ENCODE peak calls at places on chromosomes 7 and 10, in five cellular contexts. M, G, L, N and I are unnamed samples.
A peak's percentile ranks its signal among the peaks of the same experiment; 100 is the strongest.

GRCh38 chr7:141617280-141617679 is 66.1 kb downstream of the AGK start:
- DNase-seq in G (no peak), N (no peak), M (no peak), L (no peak), I (no peak)

GRCh38 chr10:43921478-43921877 is 272.8 kb upstream of the ZNF32 start:
- DNase-seq in G (no peak), M (no peak), N (no peak), L (no peak), I (no peak)

GRCh38 chr10:64430690-64431323 is 909.6 kb downstream of the REEP3 start:
- DNase-seq in N (peak; percentile 32), L (no peak), G (no peak), M (peak; percentile 51), I (peak; percentile 86)

GRCh38 chr7:53812135-53812534 is 730.0 kb upstream of the VSTM2A start:
- DNase-seq in N (no peak), G (no peak), M (no peak), L (no peak), I (no peak)

GRCh38 chr10:28248092-28248491 is 54.8 kb downstream of the MPP7 start:
- DNase-seq in N (no peak), M (no peak), G (peak; percentile 67), L (no peak), I (no peak)

GRCh38 chr10:6953131-6953834 is 373.2 kb upstream of the PRKCQ start:
- DNase-seq in M (no peak), L (no peak), N (no peak), G (no peak), I (no peak)

GRCh38 chr10:44310762-44311562 is 73.9 kb downstream of the CXCL12 start:
- DNase-seq in L (peak; percentile 94), M (peak; percentile 80), N (peak; percentile 54), G (peak; percentile 68), I (peak; percentile 73)

GRCh38 chr10:71598673-71599072 is 120.9 kb downstream of the C10orf105 start:
- DNase-seq in G (no peak), L (peak; percentile 95), N (no peak), M (no peak), I (no peak)

GRCh38 chr10:43208147-43209063 is 58.5 kb downstream of the RASGEF1A start:
- DNase-seq in L (peak; percentile 67), N (no peak), G (no peak), M (peak; percentile 3), I (peak; percentile 7)

GRCh38 chr7:115561341-115562110 is 469.0 kb downstream of the TFEC start:
- DNase-seq in G (peak; percentile 94), M (no peak), N (no peak), L (no peak), I (no peak)

GRCh38 chr10:79162861-79163662 is 94.3 kb downstream of the ZMIZ1 start:
- DNase-seq in G (no peak), N (no peak), M (no peak), L (no peak), I (peak; percentile 48)

GRCh38 chr7:99469381-99470065 is 3.2 kb upstream of the ZNF789 start:
- DNase-seq in G (no peak), L (no peak), N (no peak), M (no peak), I (no peak)

DNA sequence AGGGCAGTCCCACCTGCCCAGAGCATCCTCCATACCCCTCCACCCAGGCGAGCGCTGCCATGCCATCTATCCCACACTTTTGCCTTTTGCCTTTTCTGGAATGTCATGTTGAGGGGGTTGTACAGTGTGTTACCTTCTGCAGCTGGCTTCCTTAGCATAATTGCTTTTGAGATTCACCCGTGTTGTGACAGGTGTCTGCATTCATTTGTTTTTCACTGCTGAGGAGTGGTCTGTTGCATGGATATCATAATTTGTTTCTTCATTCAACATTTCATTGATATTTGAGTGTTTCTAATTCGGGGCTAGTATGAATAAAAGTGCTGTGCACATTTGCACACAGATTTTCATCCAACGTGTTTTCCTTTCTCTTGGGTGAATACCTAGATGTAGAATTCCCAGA is 353.9 kb downstream of the PAXIP1 start:
- DNase-seq in G (no peak), N (no peak), M (no peak), L (no peak), I (no peak)
- H3K36me3 ChIP-seq in G (no peaks in the 10 kb centered on the region), N (no peaks in the 10 kb centered on the region), M (no peaks in the 10 kb centered on the region), L (no peaks in the 10 kb centered on the region), I (no peaks in the 10 kb centered on the region)

GRCh38 chr7:6382797-6383196 is 65.0 kb downstream of the DAGLB start:
- DNase-seq in N (no peak), G (no peak), L (no peak), M (no peak), I (no peak)
- H3K36me3 ChIP-seq in N (peaks cover 13% of the 10 kb centered on the region), G (peaks cover 13% of the 10 kb centered on the region), L (no peaks in the 10 kb centered on the region), M (peaks cover 32% of the 10 kb centered on the region), I (peaks cover 54% of the 10 kb centered on the region)

DNA sequence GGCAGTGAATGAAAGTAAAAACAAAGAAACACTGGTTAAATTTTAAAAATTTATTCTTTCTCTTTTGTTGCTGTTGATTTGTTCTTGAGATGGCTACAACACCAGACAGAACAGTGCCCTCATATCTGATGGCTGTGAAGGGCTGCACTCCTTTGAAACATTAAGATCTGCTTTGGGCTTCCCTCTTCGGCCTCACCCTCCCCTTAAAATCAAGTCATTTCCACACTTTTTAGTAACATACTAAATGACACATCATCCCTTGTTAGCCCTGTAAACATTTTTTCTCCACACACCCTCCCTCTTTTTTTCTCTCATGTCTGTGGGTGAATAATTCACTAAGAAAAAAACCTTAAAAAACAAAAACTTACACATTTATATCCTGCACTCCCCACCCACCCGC is 16.4 kb downstream of the IRF5 start:
- DNase-seq in L (no peak), M (no peak), N (no peak), G (no peak), I (no peak)
- H3K36me3 ChIP-seq in L (peaks cover 58% of the 10 kb centered on the region), M (peaks cover 44% of the 10 kb centered on the region), N (peaks cover 28% of the 10 kb centered on the region), G (peaks cover 47% of the 10 kb centered on the region), I (peaks cover 58% of the 10 kb centered on the region)

GRCh38 chr10:86698207-86698940 is 30.1 kb downstream of the LDB3 start:
- DNase-seq in M (no peak), N (no peak), G (no peak), L (peak; percentile 43), I (no peak)
- H3K36me3 ChIP-seq in M (no peaks in the 10 kb centered on the region), N (no peaks in the 10 kb centered on the region), G (no peaks in the 10 kb centered on the region), L (no peaks in the 10 kb centered on the region), I (no peaks in the 10 kb centered on the region)